ENCODE peak calls at places on chromosome 9, in four cellular contexts. One of them, this sample, is unnamed.

GRCh38 chr9:137545123-137545522 is 5.1 kb downstream of the PNPLA7 start:
- DNase-seq in NCI-H460: no peak
- DNase-seq in activated T-helper 9 cell treated with anti-CD3 and anti-CD28 coated beads, Interleukin-2, amount 50 U/mL, for 16 hours: no peak
- DNase-seq in HEK293T: no peak
- DNase-seq in this sample: no peak

GRCh38 chr9:76810377-76810957 is 46.2 kb downstream of the PCA3 start:
- DNase-seq in NCI-H460: peak; percentile 62
- DNase-seq in activated T-helper 9 cell treated with anti-CD3 and anti-CD28 coated beads, Interleukin-2, amount 50 U/mL, for 16 hours: no peak
- DNase-seq in HEK293T: peak; percentile 53
- DNase-seq in this sample: no peak

GRCh38 chr9:29211681-29212589 is 1638.7 kb upstream of the C9orf72 start:
- DNase-seq in NCI-H460: no peak
- DNase-seq in activated T-helper 9 cell treated with anti-CD3 and anti-CD28 coated beads, Interleukin-2, amount 50 U/mL, for 16 hours: no peak
- DNase-seq in HEK293T: peak; percentile 69
- DNase-seq in this sample: no peak

GRCh38 chr9:35516481-35516880 is 26.6 kb downstream of the RUSC2 start:
- DNase-seq in NCI-H460: peak; percentile 51
- DNase-seq in activated T-helper 9 cell treated with anti-CD3 and anti-CD28 coated beads, Interleukin-2, amount 50 U/mL, for 16 hours: no peak
- DNase-seq in HEK293T: no peak
- DNase-seq in this sample: no peak

GRCh38 chr9:86854898-86855523 is 92.3 kb downstream of the GAS1 start:
- DNase-seq in NCI-H460: no peak
- DNase-seq in activated T-helper 9 cell treated with anti-CD3 and anti-CD28 coated beads, Interleukin-2, amount 50 U/mL, for 16 hours: no peak
- DNase-seq in HEK293T: peak; percentile 78
- DNase-seq in this sample: no peak

GRCh38 chr9:128394404-128395168 is 23.4 kb downstream of the URM1 start:
- DNase-seq in NCI-H460: no peak
- DNase-seq in activated T-helper 9 cell treated with anti-CD3 and anti-CD28 coated beads, Interleukin-2, amount 50 U/mL, for 16 hours: no peak
- DNase-seq in HEK293T: no peak
- DNase-seq in this sample: no peak

GRCh38 chr9:1747568-1747967 is 267.6 kb upstream of the SMARCA2 start:
- DNase-seq in NCI-H460: no peak
- DNase-seq in activated T-helper 9 cell treated with anti-CD3 and anti-CD28 coated beads, Interleukin-2, amount 50 U/mL, for 16 hours: no peak
- DNase-seq in HEK293T: no peak
- DNase-seq in this sample: no peak

GRCh38 chr9:17810728-17811634 is 232.1 kb downstream of the SH3GL2 start:
- DNase-seq in NCI-H460: peak; percentile 47
- DNase-seq in activated T-helper 9 cell treated with anti-CD3 and anti-CD28 coated beads, Interleukin-2, amount 50 U/mL, for 16 hours: no peak
- DNase-seq in HEK293T: peak; percentile 19
- DNase-seq in this sample: no peak

GRCh38 chr9:34010979-34011378 is 37.7 kb downstream of the UBAP2 start:
- DNase-seq in NCI-H460: peak; percentile 7
- DNase-seq in activated T-helper 9 cell treated with anti-CD3 and anti-CD28 coated beads, Interleukin-2, amount 50 U/mL, for 16 hours: no peak
- DNase-seq in HEK293T: no peak
- DNase-seq in this sample: no peak

GRCh38 chr9:113934167-113934566 is 58.1 kb downstream of the ZNF618 start:
- DNase-seq in NCI-H460: no peak
- DNase-seq in activated T-helper 9 cell treated with anti-CD3 and anti-CD28 coated beads, Interleukin-2, amount 50 U/mL, for 16 hours: no peak
- DNase-seq in HEK293T: no peak
- DNase-seq in this sample: no peak

GRCh38 chr9:93294011-93294410 is 110.1 kb downstream of the WNK2 start:
- DNase-seq in NCI-H460: no peak
- DNase-seq in activated T-helper 9 cell treated with anti-CD3 and anti-CD28 coated beads, Interleukin-2, amount 50 U/mL, for 16 hours: no peak
- DNase-seq in HEK293T: peak; percentile 4
- DNase-seq in this sample: no peak

GRCh38 chr9:96338299-96338698 is 36.3 kb upstream of the HSD17B3 start:
- DNase-seq in NCI-H460: no peak
- DNase-seq in activated T-helper 9 cell treated with anti-CD3 and anti-CD28 coated beads, Interleukin-2, amount 50 U/mL, for 16 hours: no peak
- DNase-seq in HEK293T: no peak
- DNase-seq in this sample: no peak

GRCh38 chr9:81718244-81718643 is 28.9 kb upstream of the TLE1 start:
- DNase-seq in NCI-H460: no peak
- DNase-seq in activated T-helper 9 cell treated with anti-CD3 and anti-CD28 coated beads, Interleukin-2, amount 50 U/mL, for 16 hours: no peak
- DNase-seq in HEK293T: no peak
- DNase-seq in this sample: no peak

GRCh38 chr9:7439355-7439978 is 360.1 kb downstream of the DMAC1 start:
- DNase-seq in NCI-H460: no peak
- DNase-seq in activated T-helper 9 cell treated with anti-CD3 and anti-CD28 coated beads, Interleukin-2, amount 50 U/mL, for 16 hours: no peak
- DNase-seq in HEK293T: no peak
- DNase-seq in this sample: no peak

GRCh38 chr9:118230319-118230718 is 526.1 kb downstream of the TLR4 start:
- DNase-seq in NCI-H460: no peak
- DNase-seq in activated T-helper 9 cell treated with anti-CD3 and anti-CD28 coated beads, Interleukin-2, amount 50 U/mL, for 16 hours: no peak
- DNase-seq in HEK293T: no peak
- DNase-seq in this sample: no peak

GRCh38 chr9:134653259-134654009 is 11.8 kb downstream of the COL5A1 start:
- DNase-seq in NCI-H460: no peak
- DNase-seq in activated T-helper 9 cell treated with anti-CD3 and anti-CD28 coated beads, Interleukin-2, amount 50 U/mL, for 16 hours: no peak
- DNase-seq in HEK293T: no peak
- DNase-seq in this sample: no peak

GRCh38 chr9:16241231-16241630 is 629.2 kb downstream of the BNC2 start:
- DNase-seq in NCI-H460: no peak
- DNase-seq in activated T-helper 9 cell treated with anti-CD3 and anti-CD28 coated beads, Interleukin-2, amount 50 U/mL, for 16 hours: no peak
- DNase-seq in HEK293T: no peak
- DNase-seq in this sample: no peak

GRCh38 chr9:76716270-76716669 is 48.0 kb upstream of the PCA3 start:
- DNase-seq in NCI-H460: no peak
- DNase-seq in activated T-helper 9 cell treated with anti-CD3 and anti-CD28 coated beads, Interleukin-2, amount 50 U/mL, for 16 hours: no peak
- DNase-seq in HEK293T: peak; percentile 25
- DNase-seq in this sample: no peak

GRCh38 chr9:12813533-12813932 is 38.7 kb downstream of the LURAP1L start:
- DNase-seq in NCI-H460: no peak
- DNase-seq in activated T-helper 9 cell treated with anti-CD3 and anti-CD28 coated beads, Interleukin-2, amount 50 U/mL, for 16 hours: no peak
- DNase-seq in HEK293T: no peak
- DNase-seq in this sample: no peak

GRCh38 chr9:137265496-137266161 is 10.5 kb downstream of the NELFB start:
- DNase-seq in NCI-H460: no peak
- DNase-seq in activated T-helper 9 cell treated with anti-CD3 and anti-CD28 coated beads, Interleukin-2, amount 50 U/mL, for 16 hours: no peak
- DNase-seq in HEK293T: no peak
- DNase-seq in this sample: no peak

GRCh38 chr9:1659036-1659701 is 356.0 kb upstream of the SMARCA2 start:
- DNase-seq in NCI-H460: no peak
- DNase-seq in activated T-helper 9 cell treated with anti-CD3 and anti-CD28 coated beads, Interleukin-2, amount 50 U/mL, for 16 hours: no peak
- DNase-seq in HEK293T: no peak
- DNase-seq in this sample: no peak

GRCh38 chr9:35042081-35042604 is 30.3 kb downstream of the VCP start:
- DNase-seq in NCI-H460: no peak
- DNase-seq in activated T-helper 9 cell treated with anti-CD3 and anti-CD28 coated beads, Interleukin-2, amount 50 U/mL, for 16 hours: no peak
- DNase-seq in HEK293T: no peak
- DNase-seq in this sample: no peak

GRCh38 chr9:113996531-113997001 is 81.5 kb downstream of the AMBP start:
- DNase-seq in NCI-H460: no peak
- DNase-seq in activated T-helper 9 cell treated with anti-CD3 and anti-CD28 coated beads, Interleukin-2, amount 50 U/mL, for 16 hours: no peak
- DNase-seq in HEK293T: no peak
- DNase-seq in this sample: no peak

GRCh38 chr9:73269430-73270101 is 117.9 kb downstream of the ANXA1 start:
- DNase-seq in NCI-H460: peak; percentile 40
- DNase-seq in activated T-helper 9 cell treated with anti-CD3 and anti-CD28 coated beads, Interleukin-2, amount 50 U/mL, for 16 hours: no peak
- DNase-seq in HEK293T: no peak
- DNase-seq in this sample: no peak

GRCh38 chr9:4788703-4789102 is 4.0 kb upstream of the RCL1 start:
- DNase-seq in NCI-H460: no peak
- DNase-seq in activated T-helper 9 cell treated with anti-CD3 and anti-CD28 coated beads, Interleukin-2, amount 50 U/mL, for 16 hours: no peak
- DNase-seq in HEK293T: no peak
- DNase-seq in this sample: no peak

GRCh38 chr9:123881604-123882003 is 48.3 kb downstream of the DENND1A start:
- DNase-seq in NCI-H460: no peak
- DNase-seq in activated T-helper 9 cell treated with anti-CD3 and anti-CD28 coated beads, Interleukin-2, amount 50 U/mL, for 16 hours: no peak
- DNase-seq in HEK293T: no peak
- DNase-seq in this sample: no peak

GRCh38 chr9:129932303-129933151 is 97.3 kb downstream of the USP20 start:
- DNase-seq in NCI-H460: no peak
- DNase-seq in activated T-helper 9 cell treated with anti-CD3 and anti-CD28 coated beads, Interleukin-2, amount 50 U/mL, for 16 hours: no peak
- DNase-seq in HEK293T: no peak
- DNase-seq in this sample: no peak

GRCh38 chr9:77161966-77162365 is 15.4 kb upstream of the VPS13A start:
- DNase-seq in NCI-H460: no peak
- DNase-seq in activated T-helper 9 cell treated with anti-CD3 and anti-CD28 coated beads, Interleukin-2, amount 50 U/mL, for 16 hours: no peak
- DNase-seq in HEK293T: no peak
- DNase-seq in this sample: no peak

GRCh38 chr9:4114569-4115505 is 185.0 kb downstream of the GLIS3 start:
- DNase-seq in NCI-H460: no peak
- DNase-seq in activated T-helper 9 cell treated with anti-CD3 and anti-CD28 coated beads, Interleukin-2, amount 50 U/mL, for 16 hours: no peak
- DNase-seq in HEK293T: no peak
- DNase-seq in this sample: no peak

GRCh38 chr9:132241840-132242620 is 80.2 kb downstream of the NTNG2 start:
- DNase-seq in NCI-H460: no peak
- DNase-seq in activated T-helper 9 cell treated with anti-CD3 and anti-CD28 coated beads, Interleukin-2, amount 50 U/mL, for 16 hours: peak; percentile 45
- DNase-seq in HEK293T: peak; percentile 26
- DNase-seq in this sample: peak; percentile 47

GRCh38 chr9:71549023-71549422 is 219.3 kb downstream of the CEMIP2 start:
- DNase-seq in NCI-H460: no peak
- DNase-seq in activated T-helper 9 cell treated with anti-CD3 and anti-CD28 coated beads, Interleukin-2, amount 50 U/mL, for 16 hours: no peak
- DNase-seq in HEK293T: no peak
- DNase-seq in this sample: no peak

GRCh38 chr9:104906441-104907277 is 21.3 kb downstream of the ABCA1 start:
- DNase-seq in NCI-H460: no peak
- DNase-seq in activated T-helper 9 cell treated with anti-CD3 and anti-CD28 coated beads, Interleukin-2, amount 50 U/mL, for 16 hours: no peak
- DNase-seq in HEK293T: no peak
- DNase-seq in this sample: no peak

GRCh38 chr9:37941253-37941652 is 37.3 kb upstream of the SLC25A51 start:
- DNase-seq in NCI-H460: no peak
- DNase-seq in activated T-helper 9 cell treated with anti-CD3 and anti-CD28 coated beads, Interleukin-2, amount 50 U/mL, for 16 hours: no peak
- DNase-seq in HEK293T: no peak
- DNase-seq in this sample: no peak